ENCODE peak calls at places on chromosomes 2 and 18, in seven cellular contexts. O is heart left ventricle, B is aorta, S is MM.1S, T is fibroblast of lung, X is esophagus muscularis mucosa, W is pancreas. D is an unnamed sample.

GRCh38 chr2:85246348-85246747 is 81.4 kb downstream of the TGOLN2 start:
- DNase-seq in T (no peak), W (no peak), X (no peak), O (no peak), S (no peak), B (no peak), D (no peak)

GRCh38 chr2:42098571-42099430 is 51.0 kb downstream of the PKDCC start:
- DNase-seq in S (no peak), W (no peak), T (no peak), X (no peak), O (peak; percentile 48), B (peak; percentile 79), D (peak; percentile 22)

GRCh38 chr18:2919600-2919999 is 72.8 kb downstream of the EMILIN2 start:
- DNase-seq in X (peak; percentile 55), B (no peak), W (no peak), T (no peak), S (no peak), O (no peak), D (no peak)

GRCh38 chr2:154259030-154259429 is 387.3 kb downstream of the GALNT13 start:
- DNase-seq in S (no peak), O (no peak), B (no peak), T (no peak), X (no peak), W (no peak), D (no peak)

GRCh38 chr2:163802289-163802688 is 66.5 kb upstream of the FIGN start:
- DNase-seq in O (no peak), X (no peak), W (no peak), B (no peak), S (no peak), T (no peak), D (no peak)

GRCh38 chr2:119263025-119263424 is 39.4 kb downstream of the STEAP3 start:
- DNase-seq in T (no peak), O (no peak), B (no peak), S (no peak), X (no peak), W (no peak), D (no peak)

GRCh38 chr2:137287934-137288639 is 522.7 kb downstream of the THSD7B start:
- DNase-seq in X (no peak), O (no peak), B (no peak), S (no peak), W (no peak), T (no peak), D (no peak)

GRCh38 chr2:68043719-68044498 is 18.9 kb downstream of the C1D start:
- DNase-seq in T (peak; percentile 67), X (no peak), B (no peak), W (no peak), S (no peak), O (no peak), D (no peak)

GRCh38 chr2:240820014-240820606 is at the start of gene KIF1A:
- DNase-seq in O (no peak), W (peak; percentile 77), B (no peak), S (no peak), T (no peak), X (no peak), D (no peak)
- H3K27ac ChIP-seq in O (no peak within 1 kb of the TSS), W (peak within 1 kb of the TSS; percentile 74), B (no peak within 1 kb of the TSS), S (no peak within 1 kb of the TSS), T (no peak within 1 kb of the TSS), X (no peak within 1 kb of the TSS), D (no peak within 1 kb of the TSS)

GRCh38 chr2:222794585-222795579 is 66.0 kb upstream of the ACSL3 start:
- DNase-seq in T (no peak), S (no peak), W (no peak), X (no peak), B (no peak), O (no peak), D (no peak)
- H3K4me1 ChIP-seq in T (peaks cover 9% of the 10 kb centered on the region), S (peaks cover 1% of the 10 kb centered on the region), W (peaks cover 31% of the 10 kb centered on the region), X (peaks cover 40% of the 10 kb centered on the region), B (no peaks in the 10 kb centered on the region), O (peaks cover 35% of the 10 kb centered on the region), D (peaks cover 4% of the 10 kb centered on the region)

GRCh38 chr18:22169889-22170420 is 566 bp downstream of the GATA6 start:
- DNase-seq in B (no peak), W (no peak), O (peak; percentile 69), S (no peak), T (peak; percentile 67), X (peak; percentile 89), D (no peak)
- H3K4me3 ChIP-seq in B (peak overlapping the region; percentile 45), W (peak overlapping the region; percentile 90), O (peak overlapping the region; percentile 87), S (peak overlapping the region; percentile 17), T (peak overlapping the region; percentile 89), X (peak overlapping the region; percentile 68), D (peak overlapping the region; percentile 37)

GRCh38 chr18:59180150-59180845 is 39.7 kb upstream of the GRP start:
- DNase-seq in T (peak; percentile 58), X (no peak), B (no peak), O (no peak), S (no peak), W (no peak), D (no peak)
- H3K27ac ChIP-seq in T (no peak overlapping the region), X (no peak overlapping the region), B (no peak overlapping the region), O (no peak overlapping the region), S (no peak overlapping the region), W (no peak overlapping the region), D (no peak overlapping the region)

GRCh38 chr2:239295377-239296019 is 105.3 kb downstream of the HDAC4 start:
- DNase-seq in S (no peak), O (no peak), W (no peak), B (no peak), X (no peak), T (no peak), D (no peak)
- H3K4me1 ChIP-seq in S (no peaks in the 10 kb centered on the region), O (peaks cover 35% of the 10 kb centered on the region), W (peaks cover 38% of the 10 kb centered on the region), B (no peaks in the 10 kb centered on the region), X (peaks cover 76% of the 10 kb centered on the region), T (no peaks in the 10 kb centered on the region), D (peaks cover 69% of the 10 kb centered on the region)

GRCh38 chr2:236579746-236580315 is 10.2 kb downstream of the ACKR3 start:
- DNase-seq in S (no peak), O (no peak), T (no peak), W (peak; percentile 48), X (no peak), B (no peak), D (no peak)
- H3K4me3 ChIP-seq in S (no peak overlapping the region), O (no peak overlapping the region), T (no peak overlapping the region), W (no peak overlapping the region), X (no peak overlapping the region), B (no peak overlapping the region), D (no peak overlapping the region)

GRCh38 chr18:35456181-35456850 is 41.4 kb downstream of the INO80C start:
- DNase-seq in B (no peak), S (no peak), T (peak; percentile 55), X (no peak), W (no peak), O (no peak), D (no peak)
- H3K27ac ChIP-seq in B (peak overlapping the region; percentile 33), S (no peak overlapping the region), T (no peak overlapping the region), X (no peak overlapping the region), W (no peak overlapping the region), O (no peak overlapping the region), D (no peak overlapping the region)